ENCODE peak calls at places on chromosome 6, in nine cellular contexts. E, A, K, H, G, U, P, D and W are unnamed samples.

GRCh38 chr6:108961985-108962384 is 113.8 kb downstream of the ARMC2 start:
- DNase-seq in E (no peak), A (peak), K (no peak), H (no peak), G (no peak), U (no peak), P (peak), D (no peak), W (peak)

GRCh38 chr6:156659317-156660198 is 117.6 kb upstream of the ARID1B start:
- DNase-seq in E (no peak), A (no peak), K (no peak), H (no peak), G (no peak), U (no peak), P (no peak), D (no peak), W (no peak)

GRCh38 chr6:106530026-106530425 is 99.3 kb downstream of the RTN4IP1 start:
- DNase-seq in E (no peak), A (no peak), K (no peak), H (no peak), G (no peak), U (no peak), P (no peak), D (no peak), W (no peak)

GRCh38 chr6:107585815-107586435 is 96.0 kb downstream of the SOBP start:
- DNase-seq in E (peak), A (no peak), K (no peak), H (no peak), G (no peak), U (no peak), P (no peak), D (no peak), W (no peak)

GRCh38 chr6:13005994-13006393 is 289.4 kb downstream of the PHACTR1 start:
- DNase-seq in E (no peak), A (no peak), K (no peak), H (no peak), G (no peak), U (no peak), P (no peak), D (no peak), W (no peak)

GRCh38 chr6:23650676-23651075 is 475.3 kb upstream of the NRSN1 start:
- DNase-seq in E (peak), A (no peak), K (no peak), H (no peak), G (no peak), U (no peak), P (no peak), D (no peak), W (no peak)

GRCh38 chr6:147507162-147508072 is 1.1 kb upstream of the SAMD5 start:
- DNase-seq in E (no peak), A (no peak), K (no peak), H (peak), G (no peak), U (no peak), P (peak), D (no peak), W (peak)

GRCh38 chr6:105968955-105969333 is 117.2 kb upstream of the PRDM1 start:
- DNase-seq in E (no peak), A (no peak), K (no peak), H (no peak), G (no peak), U (no peak), P (no peak), D (no peak), W (no peak)

GRCh38 chr6:17381429-17382147 is 11.8 kb upstream of the CAP2 start:
- DNase-seq in E (no peak), A (peak), K (no peak), H (no peak), G (no peak), U (no peak), P (peak), D (no peak), W (no peak)

GRCh38 chr6:135850882-135851281 is 619 bp upstream of the PDE7B start:
- DNase-seq in E (no peak), A (no peak), K (no peak), H (no peak), G (no peak), U (no peak), P (peak), D (no peak), W (no peak)

GRCh38 chr6:73694711-73695411 is 1.1 kb upstream of the CD109 start:
- DNase-seq in E (peak), A (peak), K (no peak), H (peak), G (no peak), U (no peak), P (peak), D (no peak), W (peak)

GRCh38 chr6:51260003-51260402 is 441.3 kb downstream of the TFAP2B start:
- DNase-seq in E (no peak), A (no peak), K (no peak), H (no peak), G (no peak), U (no peak), P (no peak), D (no peak), W (no peak)

GRCh38 chr6:33008944-33009861 is at the start of gene HLA-DOA:
- DNase-seq in E (no peak), A (peak), K (no peak), H (peak), G (peak), U (peak), P (peak), D (no peak), W (no peak)

GRCh38 chr6:148451690-148452089 is 109.1 kb downstream of the SASH1 start:
- DNase-seq in E (no peak), A (no peak), K (no peak), H (no peak), G (no peak), U (peak), P (peak), D (no peak), W (no peak)